ENCODE peak calls at places on chromosome 10, in ten cellular contexts. X is mucosa of descending colon, C is germinal center, I is left ventricle myocardium superior, B is body of pancreas, L is GM13977, R is EH, V is NCI-H460, F is upper lobe of left lung, Y is NCI-H446. U is an unnamed sample.

GRCh38 chr10:89535185-89536012 is at the start of gene SLC16A12:
- DNase-seq in B (peak), F (peak), I (peak), C (peak), R (no peak), Y (no peak), L (peak), V (no peak), X (no peak), U (peak)

GRCh38 chr10:98391065-98391464 is 23.9 kb downstream of the PYROXD2 start:
- DNase-seq in X (no peak), B (no peak), V (no peak), F (no peak), I (no peak), L (no peak), C (no peak), Y (no peak), R (no peak), U (no peak)

GRCh38 chr10:70597856-70598815 is 4.4 kb downstream of the PRF1 start:
- DNase-seq in Y (no peak), B (no peak), I (no peak), X (no peak), V (no peak), R (no peak), L (no peak), F (peak), C (no peak), U (no peak)

GRCh38 chr10:14412624-14413023 is 81.9 kb upstream of the FRMD4A start:
- DNase-seq in Y (no peak), X (no peak), R (peak), B (no peak), F (no peak), I (no peak), L (no peak), V (no peak), C (no peak), U (no peak)

GRCh38 chr10:42986618-42987017 is 90.3 kb upstream of the RET start:
- DNase-seq in R (no peak), B (no peak), V (no peak), Y (no peak), I (no peak), F (no peak), C (no peak), L (no peak), X (no peak), U (no peak)

GRCh38 chr10:71397340-71398212 is 856 bp downstream of the CDH23 start:
- DNase-seq in C (no peak), I (peak), L (no peak), Y (no peak), R (no peak), V (no peak), F (peak), X (no peak), B (no peak), U (no peak)

GRCh38 chr10:11525503-11525902 is 85.9 kb downstream of the USP6NL start:
- DNase-seq in X (peak), B (peak), Y (no peak), V (no peak), L (no peak), C (no peak), R (no peak), F (no peak), I (peak), U (no peak)

GRCh38 chr10:11403116-11403515 is 208.3 kb downstream of the USP6NL start:
- DNase-seq in R (no peak), F (no peak), V (no peak), I (no peak), X (no peak), B (no peak), Y (no peak), C (no peak), L (no peak), U (no peak)

GRCh38 chr10:8350250-8350967 is 295.9 kb downstream of the GATA3 start:
- DNase-seq in L (no peak), I (no peak), F (no peak), C (no peak), Y (no peak), R (peak), X (no peak), B (no peak), V (no peak), U (no peak)

GRCh38 chr10:13271552-13272163 is 28.2 kb downstream of the PHYH start:
- DNase-seq in V (peak), L (peak), R (peak), B (peak), X (peak), C (peak), I (peak), Y (no peak), F (no peak), U (peak)

GRCh38 chr10:105068497-105068896 is 427.4 kb downstream of the SORCS3 start:
- DNase-seq in X (no peak), B (no peak), C (no peak), R (peak), L (no peak), Y (no peak), I (no peak), F (no peak), V (no peak), U (no peak)

GRCh38 chr10:61786728-61787127 is 114.8 kb upstream of the ARID5B start:
- DNase-seq in C (no peak), V (peak), F (no peak), L (peak), X (no peak), B (no peak), Y (no peak), I (no peak), R (peak), U (peak)

GRCh38 chr10:47160967-47161366 is 139.0 kb upstream of the GDF10 start:
- DNase-seq in B (no peak), I (no peak), R (no peak), X (no peak), V (no peak), Y (no peak), C (no peak), F (no peak), L (no peak), U (no peak)

GRCh38 chr10:128054163-128054970 is 71.9 kb downstream of the MKI67 start:
- DNase-seq in V (no peak), I (no peak), F (no peak), Y (no peak), B (peak), C (no peak), R (no peak), X (no peak), L (no peak), U (no peak)

GRCh38 chr10:126041804-126042231 is 145.5 kb downstream of the FANK1 start:
- DNase-seq in R (peak), C (peak), X (peak), F (peak), L (peak), I (peak), V (no peak), B (peak), Y (no peak), U (peak)

GRCh38 chr10:29555746-29556481 is 78.9 kb downstream of the SVIL start:
- DNase-seq in X (no peak), B (no peak), Y (no peak), C (no peak), F (no peak), V (no peak), R (peak), L (no peak), I (no peak), U (no peak)

GRCh38 chr10:62665771-62666170 is 138.7 kb upstream of the ADO start:
- DNase-seq in L (no peak), C (no peak), R (no peak), X (no peak), I (no peak), B (no peak), F (no peak), Y (no peak), V (no peak), U (no peak)

GRCh38 chr10:27947513-27947912 is 51.4 kb downstream of the ODAD2 start:
- DNase-seq in Y (no peak), X (no peak), V (no peak), I (no peak), L (no peak), B (no peak), F (no peak), R (no peak), C (no peak), U (no peak)

GRCh38 chr10:72685264-72685921 is 6.5 kb upstream of the MCU start:
- DNase-seq in Y (no peak), F (no peak), L (peak), B (no peak), I (no peak), R (no peak), C (no peak), X (peak), V (no peak), U (peak)

GRCh38 chr10:110758898-110759297 is 112.8 kb upstream of the PDCD4 start:
- DNase-seq in X (no peak), C (no peak), F (no peak), Y (no peak), I (no peak), L (no peak), B (no peak), R (peak), V (no peak), U (no peak)

GRCh38 chr10:59099536-59099935 is 76.9 kb upstream of the PHYHIPL start:
- DNase-seq in V (no peak), C (no peak), F (no peak), X (no peak), L (no peak), Y (no peak), R (no peak), I (no peak), B (no peak), U (no peak)

GRCh38 chr10:46018453-46019169 is 11.8 kb downstream of the NCOA4 start:
- DNase-seq in R (peak), I (no peak), B (no peak), C (no peak), X (no peak), Y (no peak), V (no peak), L (no peak), F (no peak), U (no peak)

GRCh38 chr10:94366382-94366781 is 3.6 kb upstream of the NOC3L start:
- DNase-seq in R (no peak), V (no peak), I (no peak), X (no peak), F (no peak), Y (no peak), C (no peak), B (no peak), L (no peak), U (no peak)